ENCODE peak calls at places on chromosomes 3 and 15, in four cellular contexts. One of them, this sample, is unnamed.

GRCh38 chr15:61621146-61621545 is 392.0 kb upstream of the RORA start:
- DNase-seq in HFFc6: no peak
- DNase-seq in psoas muscle: peak; percentile 60
- DNase-seq in stimulated activated CD8-positive, alpha-beta memory T cell treated with anti-CD3 and anti-CD28 coated beads, Interleukin-15, amount 100 ng/mL, for 4 hours: no peak
- DNase-seq in this sample: no peak

GRCh38 chr3:54191997-54192396 is 69.6 kb downstream of the CACNA2D3 start:
- DNase-seq in HFFc6: no peak
- DNase-seq in psoas muscle: no peak
- DNase-seq in stimulated activated CD8-positive, alpha-beta memory T cell treated with anti-CD3 and anti-CD28 coated beads, Interleukin-15, amount 100 ng/mL, for 4 hours: no peak
- DNase-seq in this sample: no peak

GRCh38 chr15:85477730-85478129 is 97.3 kb downstream of the AKAP13 start:
- DNase-seq in HFFc6: no peak
- DNase-seq in psoas muscle: no peak
- DNase-seq in stimulated activated CD8-positive, alpha-beta memory T cell treated with anti-CD3 and anti-CD28 coated beads, Interleukin-15, amount 100 ng/mL, for 4 hours: no peak
- DNase-seq in this sample: no peak

GRCh38 chr3:4703054-4703480 is 209.9 kb downstream of the ITPR1 start:
- DNase-seq in HFFc6: no peak
- DNase-seq in psoas muscle: no peak
- DNase-seq in stimulated activated CD8-positive, alpha-beta memory T cell treated with anti-CD3 and anti-CD28 coated beads, Interleukin-15, amount 100 ng/mL, for 4 hours: no peak
- DNase-seq in this sample: no peak

GRCh38 chr15:82183121-82184031 is 79.2 kb downstream of the EFL1 start:
- DNase-seq in HFFc6: peak; percentile 64
- DNase-seq in psoas muscle: no peak
- DNase-seq in stimulated activated CD8-positive, alpha-beta memory T cell treated with anti-CD3 and anti-CD28 coated beads, Interleukin-15, amount 100 ng/mL, for 4 hours: no peak
- DNase-seq in this sample: no peak

GRCh38 chr15:71168163-71168832 is 53.0 kb downstream of the THSD4 start:
- DNase-seq in HFFc6: no peak
- DNase-seq in psoas muscle: no peak
- DNase-seq in stimulated activated CD8-positive, alpha-beta memory T cell treated with anti-CD3 and anti-CD28 coated beads, Interleukin-15, amount 100 ng/mL, for 4 hours: no peak
- DNase-seq in this sample: no peak

GRCh38 chr15:81813215-81813614 is 232.6 kb downstream of the MEX3B start:
- DNase-seq in HFFc6: peak; percentile 1
- DNase-seq in psoas muscle: no peak
- DNase-seq in stimulated activated CD8-positive, alpha-beta memory T cell treated with anti-CD3 and anti-CD28 coated beads, Interleukin-15, amount 100 ng/mL, for 4 hours: no peak
- DNase-seq in this sample: no peak

GRCh38 chr3:110352841-110353595 is 718.6 kb upstream of the NECTIN3 start:
- DNase-seq in HFFc6: peak; percentile 8
- DNase-seq in psoas muscle: no peak
- DNase-seq in stimulated activated CD8-positive, alpha-beta memory T cell treated with anti-CD3 and anti-CD28 coated beads, Interleukin-15, amount 100 ng/mL, for 4 hours: no peak
- DNase-seq in this sample: no peak

GRCh38 chr3:99852851-99853250 is 35.2 kb downstream of the CMSS1 start:
- DNase-seq in HFFc6: no peak
- DNase-seq in psoas muscle: no peak
- DNase-seq in stimulated activated CD8-positive, alpha-beta memory T cell treated with anti-CD3 and anti-CD28 coated beads, Interleukin-15, amount 100 ng/mL, for 4 hours: no peak
- DNase-seq in this sample: no peak

GRCh38 chr3:16907245-16907644 is 22.5 kb downstream of the PLCL2 start:
- DNase-seq in HFFc6: no peak
- DNase-seq in psoas muscle: no peak
- DNase-seq in stimulated activated CD8-positive, alpha-beta memory T cell treated with anti-CD3 and anti-CD28 coated beads, Interleukin-15, amount 100 ng/mL, for 4 hours: no peak
- DNase-seq in this sample: no peak